ENCODE peak calls at places on chromosome 14, in six cellular contexts. W, V, G, S, T and Q are unnamed samples.

GRCh38 chr14:37622231-37622923 is 26.9 kb downstream of the TTC6 start:
- DNase-seq in W (no peak), V (peak), G (no peak), S (no peak), T (no peak), Q (no peak)

GRCh38 chr14:68598621-68599447 is 194.0 kb downstream of the ZFP36L1 start:
- DNase-seq in W (peak), V (peak), G (peak), S (peak), T (no peak), Q (peak)

GRCh38 chr14:20492486-20492885 is 12.9 kb upstream of the RNASE10 start:
- DNase-seq in W (no peak), V (no peak), G (no peak), S (no peak), T (no peak), Q (no peak)

GRCh38 chr14:81710232-81710845 is 176.7 kb upstream of the SEL1L start:
- DNase-seq in W (no peak), V (peak), G (no peak), S (no peak), T (no peak), Q (peak)

GRCh38 chr14:50622978-50623377 is 45.1 kb downstream of the SAV1 start:
- DNase-seq in W (no peak), V (no peak), G (no peak), S (no peak), T (no peak), Q (no peak)

GRCh38 chr14:69643430-69644200 is 32.2 kb downstream of the SUSD6 start:
- DNase-seq in W (peak), V (peak), G (peak), S (no peak), T (no peak), Q (peak)

GRCh38 chr14:100317897-100318808 is 5.0 kb upstream of the SLC25A47 start:
- DNase-seq in W (peak), V (peak), G (no peak), S (no peak), T (peak), Q (no peak)

GRCh38 chr14:27686137-27686536 is 1080.5 kb upstream of the FOXG1 start:
- DNase-seq in W (no peak), V (no peak), G (no peak), S (no peak), T (no peak), Q (no peak)

GRCh38 chr14:57382283-57382682 is 8.1 kb upstream of the NAA30 start:
- DNase-seq in W (no peak), V (peak), G (no peak), S (no peak), T (no peak), Q (peak)

GRCh38 chr14:62956413-62956812 is 88.8 kb downstream of the KCNH5 start:
- DNase-seq in W (no peak), V (no peak), G (no peak), S (no peak), T (no peak), Q (no peak)

GRCh38 chr14:77470192-77470870 is 12.4 kb downstream of the AHSA1 start:
- DNase-seq in W (no peak), V (no peak), G (no peak), S (no peak), T (no peak), Q (no peak)

GRCh38 chr14:65826946-65827345 is 414.4 kb downstream of the FUT8 start:
- DNase-seq in W (no peak), V (no peak), G (no peak), S (no peak), T (no peak), Q (no peak)

GRCh38 chr14:94380225-94381148 is 7.9 kb downstream of the SERPINA1 start:
- DNase-seq in W (no peak), V (no peak), G (no peak), S (no peak), T (no peak), Q (no peak)

GRCh38 chr14:71704210-71704609 is 228.0 kb upstream of the RGS6 start:
- DNase-seq in W (no peak), V (no peak), G (no peak), S (no peak), T (no peak), Q (no peak)

GRCh38 chr14:52080171-52080800 is 11.4 kb upstream of the NID2 start:
- DNase-seq in W (no peak), V (peak), G (no peak), S (no peak), T (no peak), Q (peak)

GRCh38 chr14:95200404-95200803 is 43.1 kb upstream of the DICER1 start:
- DNase-seq in W (no peak), V (no peak), G (no peak), S (no peak), T (no peak), Q (no peak)

GRCh38 chr14:70831382-70831781 is 22.1 kb upstream of the MAP3K9 start:
- DNase-seq in W (no peak), V (no peak), G (no peak), S (no peak), T (no peak), Q (no peak)

GRCh38 chr14:39266871-39267591 is 33.3 kb downstream of the MIA2 start:
- DNase-seq in W (peak), V (peak), G (peak), S (peak), T (peak), Q (no peak)

GRCh38 chr14:24141030-24141880 is at the start of gene EMC9:
- DNase-seq in W (peak), V (peak), G (peak), S (peak), T (peak), Q (peak)
- TF ChIP-seq CTCF in W (peak), V (peak), G (peak), S (peak), T (no peak), Q (peak)

DNA sequence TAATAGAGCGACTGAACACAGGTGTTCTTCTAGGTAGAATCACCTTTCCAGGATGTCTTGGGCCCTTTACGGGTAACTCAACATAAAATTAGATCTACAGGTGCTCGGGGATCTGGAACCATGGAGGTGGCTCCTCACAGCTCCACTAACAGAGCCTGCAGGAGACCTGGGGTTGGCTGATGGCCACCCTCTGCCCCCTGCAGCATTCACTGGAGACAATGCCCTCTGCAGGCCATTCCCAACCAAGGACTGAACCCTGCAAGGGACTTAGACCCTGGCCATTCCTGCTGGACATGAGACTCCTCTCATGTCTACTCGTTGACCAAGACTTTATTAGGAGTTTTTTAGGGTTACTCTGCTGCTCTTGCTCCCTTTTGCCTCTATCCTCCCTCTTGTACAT is 58.5 kb upstream of the PPP4R3A start:
- DNase-seq in W (no peak), V (no peak), G (no peak), S (no peak), T (no peak), Q (no peak)
- TF ChIP-seq CTCF in W (no peak), V (no peak), G (no peak), S (no peak), T (no peak), Q (no peak)

GRCh38 chr14:98955741-98956070 is 316.3 kb downstream of the BCL11B start:
- DNase-seq in W (no peak), V (no peak), G (no peak), S (no peak), T (no peak), Q (no peak)
- TF ChIP-seq CTCF in W (no peak), V (no peak), G (no peak), S (no peak), T (no peak), Q (no peak)

GRCh38 chr14:103281496-103282231 is 52.4 kb upstream of the EIF5 start:
- DNase-seq in W (no peak), V (peak), G (no peak), S (no peak), T (no peak), Q (no peak)
- TF ChIP-seq CTCF in W (peak), V (peak), G (no peak), S (peak), T (no peak), Q (peak)

GRCh38 chr14:74502236-74503019 is 8.9 kb downstream of the ISCA2 start:
- DNase-seq in W (no peak), V (peak), G (peak), S (no peak), T (no peak), Q (no peak)
- TF ChIP-seq CTCF in W (peak), V (peak), G (peak), S (peak), T (no peak), Q (peak)

GRCh38 chr14:36300337-36300736 is 20.1 kb downstream of the MBIP start:
- DNase-seq in W (no peak), V (no peak), G (no peak), S (no peak), T (no peak), Q (no peak)

GRCh38 chr14:36306836-36307235 is 13.6 kb downstream of the MBIP start:
- DNase-seq in W (no peak), V (no peak), G (no peak), S (no peak), T (no peak), Q (no peak)

GRCh38 chr14:36301159-36301558 is 19.3 kb downstream of the MBIP start:
- DNase-seq in W (no peak), V (peak), G (no peak), S (no peak), T (no peak), Q (no peak)

DNA sequence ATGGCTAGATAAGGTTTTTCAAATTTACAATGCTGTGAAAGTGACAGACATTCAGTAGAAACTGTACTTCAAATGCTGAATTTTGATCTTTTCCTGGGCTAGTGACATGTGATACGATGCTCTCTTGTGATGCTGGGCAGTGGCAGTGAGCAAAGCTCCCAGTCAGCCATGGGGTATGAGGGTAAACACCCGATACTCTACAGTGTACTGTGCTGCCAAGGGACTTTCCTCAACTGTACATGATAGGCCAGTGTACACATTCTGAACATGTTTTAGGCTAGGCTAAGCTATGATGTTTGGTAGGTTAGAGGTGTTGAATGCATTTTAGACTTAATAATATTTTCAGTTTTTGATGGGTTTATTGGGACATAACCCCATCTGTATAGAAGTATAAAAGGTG is 17.6 kb downstream of the MBIP start:
- DNase-seq in W (no peak), V (no peak), G (no peak), S (no peak), T (no peak), Q (no peak)
- TF ChIP-seq CTCF in W (no peak), V (no peak), G (no peak), S (no peak), T (no peak), Q (no peak)